ENCODE peak calls at places on chromosomes 7 and 10, in nine cellular contexts. One of them, this sample, is unnamed.

GRCh38 chr7:130886438-130887135 is 152.6 kb upstream of the KLF14 start:
- DNase-seq in AG04449: no peak
- DNase-seq in frontal cortex: no peak
- DNase-seq in endothelial cell: no peak
- DNase-seq in posterior vena cava: no peak
- DNase-seq in globus pallidus: no peak
- DNase-seq in stimulated activated naive CD8-positive, alpha-beta T cell treated with anti-CD3 and anti-CD28 coated beads, Interleukin-15, amount 100 ng/mL, for 72 hours: no peak
- DNase-seq in PC-3: no peak
- DNase-seq in glomerular endothelial cell: no peak
- DNase-seq in this sample: no peak

GRCh38 chr10:3008518-3009195 is 58.7 kb upstream of the PFKP start:
- DNase-seq in stimulated activated naive CD8-positive, alpha-beta T cell treated with anti-CD3 and anti-CD28 coated beads, Interleukin-15, amount 100 ng/mL, for 72 hours: no peak
- DNase-seq in AG04449: no peak
- DNase-seq in frontal cortex: no peak
- DNase-seq in PC-3: no peak
- DNase-seq in posterior vena cava: no peak
- DNase-seq in endothelial cell: no peak
- DNase-seq in glomerular endothelial cell: no peak
- DNase-seq in globus pallidus: no peak
- DNase-seq in this sample: no peak

GRCh38 chr10:119136084-119136483 is 29.4 kb downstream of the SFXN4 start:
- DNase-seq in frontal cortex: no peak
- DNase-seq in endothelial cell: no peak
- DNase-seq in PC-3: no peak
- DNase-seq in posterior vena cava: peak; percentile 1
- DNase-seq in glomerular endothelial cell: no peak
- DNase-seq in AG04449: no peak
- DNase-seq in globus pallidus: no peak
- DNase-seq in stimulated activated naive CD8-positive, alpha-beta T cell treated with anti-CD3 and anti-CD28 coated beads, Interleukin-15, amount 100 ng/mL, for 72 hours: no peak
- DNase-seq in this sample: no peak

GRCh38 chr7:69588773-69589172 is 9.5 kb upstream of the AUTS2 start:
- DNase-seq in endothelial cell: no peak
- DNase-seq in PC-3: no peak
- DNase-seq in stimulated activated naive CD8-positive, alpha-beta T cell treated with anti-CD3 and anti-CD28 coated beads, Interleukin-15, amount 100 ng/mL, for 72 hours: no peak
- DNase-seq in glomerular endothelial cell: no peak
- DNase-seq in globus pallidus: peak; percentile 96
- DNase-seq in AG04449: no peak
- DNase-seq in posterior vena cava: no peak
- DNase-seq in frontal cortex: no peak
- DNase-seq in this sample: no peak

GRCh38 chr10:116783011-116783655 is 40.8 kb upstream of the HSPA12A start:
- DNase-seq in stimulated activated naive CD8-positive, alpha-beta T cell treated with anti-CD3 and anti-CD28 coated beads, Interleukin-15, amount 100 ng/mL, for 72 hours: no peak
- DNase-seq in endothelial cell: no peak
- DNase-seq in PC-3: no peak
- DNase-seq in glomerular endothelial cell: no peak
- DNase-seq in AG04449: no peak
- DNase-seq in globus pallidus: no peak
- DNase-seq in frontal cortex: no peak
- DNase-seq in posterior vena cava: no peak
- DNase-seq in this sample: no peak

GRCh38 chr10:44684641-44685040 is 226.5 kb upstream of the TMEM72 start:
- DNase-seq in globus pallidus: no peak
- DNase-seq in AG04449: no peak
- DNase-seq in posterior vena cava: no peak
- DNase-seq in stimulated activated naive CD8-positive, alpha-beta T cell treated with anti-CD3 and anti-CD28 coated beads, Interleukin-15, amount 100 ng/mL, for 72 hours: no peak
- DNase-seq in glomerular endothelial cell: no peak
- DNase-seq in PC-3: no peak
- DNase-seq in frontal cortex: no peak
- DNase-seq in endothelial cell: no peak
- DNase-seq in this sample: no peak

GRCh38 chr7:84091318-84091717 is 103.3 kb downstream of the SEMA3A start:
- DNase-seq in endothelial cell: no peak
- DNase-seq in stimulated activated naive CD8-positive, alpha-beta T cell treated with anti-CD3 and anti-CD28 coated beads, Interleukin-15, amount 100 ng/mL, for 72 hours: no peak
- DNase-seq in posterior vena cava: no peak
- DNase-seq in AG04449: no peak
- DNase-seq in glomerular endothelial cell: no peak
- DNase-seq in PC-3: peak; percentile 15
- DNase-seq in frontal cortex: no peak
- DNase-seq in globus pallidus: no peak
- DNase-seq in this sample: no peak

GRCh38 chr7:107321611-107322010 is 148.2 kb upstream of the GPR22 start:
- DNase-seq in globus pallidus: no peak
- DNase-seq in posterior vena cava: no peak
- DNase-seq in PC-3: no peak
- DNase-seq in AG04449: no peak
- DNase-seq in frontal cortex: no peak
- DNase-seq in endothelial cell: no peak
- DNase-seq in stimulated activated naive CD8-positive, alpha-beta T cell treated with anti-CD3 and anti-CD28 coated beads, Interleukin-15, amount 100 ng/mL, for 72 hours: no peak
- DNase-seq in glomerular endothelial cell: no peak
- DNase-seq in this sample: no peak

GRCh38 chr7:27138987-27139334 is 4.5 kb downstream of the HOXA5 start:
- DNase-seq in posterior vena cava: no peak
- DNase-seq in PC-3: no peak
- DNase-seq in globus pallidus: no peak
- DNase-seq in frontal cortex: no peak
- DNase-seq in endothelial cell: no peak
- DNase-seq in stimulated activated naive CD8-positive, alpha-beta T cell treated with anti-CD3 and anti-CD28 coated beads, Interleukin-15, amount 100 ng/mL, for 72 hours: no peak
- DNase-seq in glomerular endothelial cell: no peak
- DNase-seq in AG04449: no peak
- DNase-seq in this sample: no peak

GRCh38 chr7:1640376-1641172 is 29.5 kb upstream of the ELFN1 start:
- DNase-seq in PC-3: no peak
- DNase-seq in stimulated activated naive CD8-positive, alpha-beta T cell treated with anti-CD3 and anti-CD28 coated beads, Interleukin-15, amount 100 ng/mL, for 72 hours: no peak
- DNase-seq in globus pallidus: no peak
- DNase-seq in posterior vena cava: no peak
- DNase-seq in glomerular endothelial cell: no peak
- DNase-seq in frontal cortex: no peak
- DNase-seq in endothelial cell: no peak
- DNase-seq in AG04449: no peak
- DNase-seq in this sample: no peak

GRCh38 chr7:28623105-28623730 is 210.9 kb downstream of the CREB5 start:
- DNase-seq in globus pallidus: no peak
- DNase-seq in frontal cortex: no peak
- DNase-seq in stimulated activated naive CD8-positive, alpha-beta T cell treated with anti-CD3 and anti-CD28 coated beads, Interleukin-15, amount 100 ng/mL, for 72 hours: no peak
- DNase-seq in endothelial cell: no peak
- DNase-seq in AG04449: peak; percentile 38
- DNase-seq in glomerular endothelial cell: no peak
- DNase-seq in PC-3: peak; percentile 40
- DNase-seq in posterior vena cava: no peak
- DNase-seq in this sample: no peak

GRCh38 chr7:103765891-103766290 is 223.6 kb downstream of the RELN start:
- DNase-seq in posterior vena cava: no peak
- DNase-seq in PC-3: no peak
- DNase-seq in frontal cortex: no peak
- DNase-seq in endothelial cell: no peak
- DNase-seq in stimulated activated naive CD8-positive, alpha-beta T cell treated with anti-CD3 and anti-CD28 coated beads, Interleukin-15, amount 100 ng/mL, for 72 hours: no peak
- DNase-seq in glomerular endothelial cell: no peak
- DNase-seq in globus pallidus: no peak
- DNase-seq in AG04449: no peak
- DNase-seq in this sample: no peak

GRCh38 chr10:44552716-44553115 is 167.8 kb upstream of the CXCL12 start:
- DNase-seq in glomerular endothelial cell: no peak
- DNase-seq in posterior vena cava: no peak
- DNase-seq in globus pallidus: no peak
- DNase-seq in PC-3: no peak
- DNase-seq in endothelial cell: no peak
- DNase-seq in frontal cortex: no peak
- DNase-seq in AG04449: no peak
- DNase-seq in stimulated activated naive CD8-positive, alpha-beta T cell treated with anti-CD3 and anti-CD28 coated beads, Interleukin-15, amount 100 ng/mL, for 72 hours: no peak
- DNase-seq in this sample: no peak

This sample was measured in HS-27A.